ENCODE peak calls at places on chromosomes 11 and 22, in six cellular contexts. One of them, this sample, is unnamed.

GRCh38 chr11:31509017-31509411 is 408 bp downstream of the IMMP1L start:
- DNase-seq in activated CD4-positive, CD25-positive, alpha-beta regulatory T cell: no peak
- DNase-seq in MV-4-11: no peak
- DNase-seq in hypothalamus: no peak
- DNase-seq in Peyer's patch: no peak
- DNase-seq in A549: peak; percentile 1
- DNase-seq in this sample: no peak

GRCh38 chr22:18000441-18001039 is 23.8 kb downstream of the MICAL3 start:
- DNase-seq in Peyer's patch: no peak
- DNase-seq in activated CD4-positive, CD25-positive, alpha-beta regulatory T cell: no peak
- DNase-seq in A549: no peak
- DNase-seq in hypothalamus: no peak
- DNase-seq in MV-4-11: no peak
- DNase-seq in this sample: peak; percentile 46

GRCh38 chr22:44393066-44393465 is 80.3 kb upstream of the SHISAL1 start:
- DNase-seq in A549: no peak
- DNase-seq in hypothalamus: no peak
- DNase-seq in Peyer's patch: no peak
- DNase-seq in MV-4-11: no peak
- DNase-seq in activated CD4-positive, CD25-positive, alpha-beta regulatory T cell: no peak
- DNase-seq in this sample: no peak

GRCh38 chr22:20531404-20532181 is 24.2 kb downstream of the MED15 start:
- DNase-seq in A549: peak; percentile 68
- DNase-seq in hypothalamus: peak; percentile 32
- DNase-seq in activated CD4-positive, CD25-positive, alpha-beta regulatory T cell: no peak
- DNase-seq in MV-4-11: no peak
- DNase-seq in Peyer's patch: no peak
- DNase-seq in this sample: peak; percentile 90

GRCh38 chr11:27933992-27934829 is 173.7 kb downstream of the KIF18A start:
- DNase-seq in Peyer's patch: no peak
- DNase-seq in A549: peak; percentile 15
- DNase-seq in activated CD4-positive, CD25-positive, alpha-beta regulatory T cell: no peak
- DNase-seq in MV-4-11: no peak
- DNase-seq in hypothalamus: no peak
- DNase-seq in this sample: peak; percentile 96

GRCh38 chr22:50002791-50003190 is 9.8 kb downstream of the IL17REL start:
- DNase-seq in MV-4-11: no peak
- DNase-seq in activated CD4-positive, CD25-positive, alpha-beta regulatory T cell: no peak
- DNase-seq in A549: no peak
- DNase-seq in Peyer's patch: no peak
- DNase-seq in hypothalamus: no peak
- DNase-seq in this sample: no peak

GRCh38 chr11:64592234-64592615 is 1.2 kb downstream of the SLC22A12 start:
- DNase-seq in A549: no peak
- DNase-seq in MV-4-11: no peak
- DNase-seq in activated CD4-positive, CD25-positive, alpha-beta regulatory T cell: no peak
- DNase-seq in hypothalamus: no peak
- DNase-seq in Peyer's patch: no peak
- DNase-seq in this sample: no peak

GRCh38 chr11:84249344-84250135 is 963.4 kb upstream of the CCDC90B start:
- DNase-seq in Peyer's patch: no peak
- DNase-seq in MV-4-11: peak; percentile 0
- DNase-seq in hypothalamus: no peak
- DNase-seq in activated CD4-positive, CD25-positive, alpha-beta regulatory T cell: no peak
- DNase-seq in A549: no peak
- DNase-seq in this sample: no peak

GRCh38 chr11:79100093-79100704 is 340.6 kb downstream of the TENM4 start:
- DNase-seq in activated CD4-positive, CD25-positive, alpha-beta regulatory T cell: no peak
- DNase-seq in A549: peak; percentile 81
- DNase-seq in hypothalamus: no peak
- DNase-seq in MV-4-11: peak; percentile 45
- DNase-seq in Peyer's patch: no peak
- DNase-seq in this sample: peak; percentile 78

GRCh38 chr11:2213384-2213842 is 41.8 kb upstream of the TH start:
- DNase-seq in Peyer's patch: peak; percentile 30
- DNase-seq in hypothalamus: no peak
- DNase-seq in activated CD4-positive, CD25-positive, alpha-beta regulatory T cell: no peak
- DNase-seq in MV-4-11: peak; percentile 28
- DNase-seq in A549: no peak
- DNase-seq in this sample: no peak

GRCh38 chr11:12890476-12890875 is 118.6 kb upstream of the RASSF10 start:
- DNase-seq in hypothalamus: no peak
- DNase-seq in activated CD4-positive, CD25-positive, alpha-beta regulatory T cell: no peak
- DNase-seq in A549: no peak
- DNase-seq in Peyer's patch: no peak
- DNase-seq in MV-4-11: no peak
- DNase-seq in this sample: peak; percentile 34

GRCh38 chr11:134139873-134140331 is 71.0 kb downstream of the JAM3 start:
- DNase-seq in MV-4-11: peak; percentile 6
- DNase-seq in Peyer's patch: peak; percentile 40
- DNase-seq in activated CD4-positive, CD25-positive, alpha-beta regulatory T cell: peak; percentile 7
- DNase-seq in A549: peak; percentile 8
- DNase-seq in hypothalamus: peak; percentile 57
- DNase-seq in this sample: peak; percentile 91

GRCh38 chr11:87473174-87473573 is 435.4 kb downstream of the TMEM135 start:
- DNase-seq in hypothalamus: no peak
- DNase-seq in activated CD4-positive, CD25-positive, alpha-beta regulatory T cell: no peak
- DNase-seq in A549: no peak
- DNase-seq in MV-4-11: no peak
- DNase-seq in Peyer's patch: no peak
- DNase-seq in this sample: peak; percentile 80

GRCh38 chr11:18986744-18987143 is 47.5 kb upstream of the MRGPRX1 start:
- DNase-seq in hypothalamus: no peak
- DNase-seq in Peyer's patch: no peak
- DNase-seq in A549: no peak
- DNase-seq in activated CD4-positive, CD25-positive, alpha-beta regulatory T cell: no peak
- DNase-seq in MV-4-11: no peak
- DNase-seq in this sample: no peak

GRCh38 chr11:127055240-127055639 is 54.7 kb upstream of the KIRREL3 start:
- DNase-seq in Peyer's patch: no peak
- DNase-seq in A549: no peak
- DNase-seq in MV-4-11: no peak
- DNase-seq in activated CD4-positive, CD25-positive, alpha-beta regulatory T cell: no peak
- DNase-seq in hypothalamus: no peak
- DNase-seq in this sample: no peak